ENCODE peak calls at places on chromosomes 4 and X, in eight cellular contexts. K, R, S, Q, C, G, P and M are unnamed samples.

GRCh38 chrX:153953892-153954617 is 9.6 kb upstream of the RENBP start:
- DNase-seq in G (no peak), K (no peak), R (no peak), P (no peak), C (no peak), S (no peak), Q (no peak), M (no peak)

GRCh38 chrX:13967636-13968035 is 62.1 kb downstream of the GEMIN8 start:
- DNase-seq in P (no peak), S (no peak), R (no peak), Q (no peak), K (no peak), C (no peak), G (no peak), M (no peak)

GRCh38 chr4:145409393-145409792 is 72.3 kb upstream of the SMAD1 start:
- DNase-seq in S (no peak), P (no peak), C (no peak), K (no peak), R (no peak), Q (no peak), G (no peak), M (no peak)

GRCh38 chr4:125573368-125573767 is 258.6 kb downstream of the FAT4 start:
- DNase-seq in Q (no peak), K (no peak), P (no peak), C (no peak), S (no peak), G (no peak), R (no peak), M (no peak)

GRCh38 chrX:48530736-48531135 is 8.8 kb upstream of the TBC1D25 start:
- DNase-seq in S (no peak), Q (no peak), C (no peak), K (no peak), G (no peak), P (no peak), R (no peak), M (no peak)

GRCh38 chr4:186685744-186686143 is 37.9 kb downstream of the FAT1 start:
- DNase-seq in Q (no peak), G (peak), R (no peak), K (no peak), P (peak), C (peak), S (no peak), M (no peak)

GRCh38 chrX:70289793-70290770 is at the start of the genes KIF4A and PDZD11:
- DNase-seq in S (peak), G (peak), Q (peak), C (peak), P (peak), K (peak), R (peak), M (peak)

GRCh38 chr4:61540944-61541343 is 340.8 kb downstream of the ADGRL3 start:
- DNase-seq in Q (no peak), G (no peak), C (no peak), K (no peak), R (no peak), S (no peak), P (peak), M (no peak)

GRCh38 chr4:17511041-17511949 is 595 bp downstream of the QDPR start:
- DNase-seq in K (peak), G (peak), R (no peak), S (peak), P (peak), C (peak), Q (no peak), M (peak)

GRCh38 chr4:48742412-48742811 is 37.7 kb downstream of the FRYL start:
- DNase-seq in S (no peak), C (no peak), K (no peak), Q (no peak), P (no peak), G (no peak), R (no peak), M (no peak)

GRCh38 chrX:10050481-10050880 is 83.3 kb downstream of the CLDN34 start:
- DNase-seq in S (no peak), C (no peak), Q (peak), R (no peak), P (no peak), G (peak), K (no peak), M (no peak)

GRCh38 chr4:21451032-21451431 is 497.5 kb downstream of the KCNIP4 start:
- DNase-seq in R (no peak), S (no peak), G (peak), K (no peak), P (no peak), Q (no peak), C (peak), M (no peak)

GRCh38 chrX:65667503-65668355 is at the start of gene MSN:
- DNase-seq in R (no peak), P (no peak), Q (peak), K (peak), S (peak), C (peak), G (peak), M (peak)

GRCh38 chr4:10698172-10698571 is 13.6 kb upstream of the CLNK start:
- DNase-seq in R (no peak), C (no peak), G (no peak), Q (no peak), P (no peak), K (no peak), S (no peak), M (no peak)

GRCh38 chr4:55854132-55854531 is 684 bp downstream of the EXOC1 start:
- DNase-seq in K (no peak), Q (no peak), C (no peak), P (no peak), R (no peak), S (no peak), G (no peak), M (no peak)

GRCh38 chr4:55851885-55852284 is 1.6 kb upstream of the EXOC1 start:
- DNase-seq in S (no peak), P (peak), C (no peak), G (no peak), R (no peak), K (no peak), Q (no peak), M (no peak)

GRCh38 chr4:55853484-55854046 is at the start of gene EXOC1:
- DNase-seq in Q (peak), S (peak), R (peak), K (peak), G (peak), C (peak), P (peak), M (peak)

GRCh38 chr4:55849724-55850123 is 3.7 kb upstream of the EXOC1 start:
- DNase-seq in C (no peak), R (no peak), G (no peak), P (no peak), K (no peak), S (no peak), Q (no peak), M (no peak)
- TF ChIP-seq CTCF in C (no peak), R (no peak), G (no peak), P (peak), K (no peak), S (no peak), Q (no peak), M (no peak)

GRCh38 chr4:75046641-75047040 is 113.7 kb downstream of the PARM1 start:
- DNase-seq in G (no peak), Q (no peak), S (no peak), R (no peak), K (no peak), P (no peak), C (no peak), M (no peak)

GRCh38 chr4:75051431-75051830 is 118.5 kb downstream of the PARM1 start:
- DNase-seq in S (no peak), R (no peak), Q (no peak), C (no peak), G (no peak), K (no peak), P (no peak), M (no peak)

GRCh38 chr4:75042601-75043208 is 109.8 kb downstream of the PARM1 start:
- DNase-seq in C (no peak), P (no peak), S (no peak), K (no peak), R (no peak), Q (no peak), G (no peak), M (no peak)

GRCh38 chr4:75046226-75046625 is 113.3 kb downstream of the PARM1 start:
- DNase-seq in Q (no peak), C (no peak), P (no peak), K (no peak), S (no peak), G (no peak), R (no peak), M (no peak)

DNA sequence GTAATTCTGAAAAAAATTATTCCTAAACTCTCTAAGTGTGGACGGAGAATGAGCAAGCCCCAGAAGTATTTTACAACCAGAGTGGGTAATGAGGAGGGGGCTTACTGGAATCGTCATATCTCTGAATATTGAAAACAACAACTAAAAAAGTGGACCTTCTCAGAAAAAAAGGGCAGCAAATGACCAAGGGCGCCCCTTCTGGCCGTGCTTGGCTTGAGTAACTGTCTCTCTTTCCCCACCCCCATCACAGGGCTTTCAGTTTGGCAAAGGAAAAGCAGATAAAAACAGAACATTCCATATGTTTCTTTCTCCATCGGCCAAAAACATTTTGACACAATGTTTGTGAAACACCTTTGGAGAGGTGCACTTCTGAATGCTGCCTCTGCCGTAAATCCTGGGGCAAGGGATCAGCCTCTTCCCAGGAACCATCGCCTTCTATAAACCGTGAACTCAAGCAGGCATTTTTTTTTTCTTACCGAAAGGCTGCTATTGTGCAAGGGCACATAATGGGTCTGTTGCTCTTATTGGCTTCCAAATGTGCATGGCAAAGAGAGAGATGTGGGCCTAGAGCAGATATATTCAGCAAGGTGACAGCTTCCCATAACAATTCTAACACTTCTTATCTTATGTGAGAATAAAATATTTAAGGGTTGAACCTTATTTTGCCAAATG is 115.4 kb downstream of the PARM1 start:
- DNase-seq in S (no peak), C (no peak), P (no peak), R (no peak), K (no peak), G (no peak), Q (no peak), M (no peak)
- TF ChIP-seq CTCF in S (no peak), C (peak), P (no peak), R (no peak), K (no peak), G (no peak), Q (no peak), M (no peak)

GRCh38 chrX:19342331-19342906 is 1.3 kb upstream of the PDHA1 start:
- DNase-seq in G (peak), S (no peak), Q (no peak), C (no peak), R (no peak), K (no peak), P (no peak), M (no peak)
- TF ChIP-seq CTCF in G (no peak), S (no peak), Q (no peak), C (no peak), R (no peak), K (no peak), P (no peak), M (no peak)

GRCh38 chr4:683982-684571 is 4.9 kb downstream of the SLC49A3 start:
- DNase-seq in Q (no peak), P (peak), C (peak), R (no peak), S (peak), G (peak), K (peak), M (peak)
- TF ChIP-seq CTCF in Q (peak), P (peak), C (peak), R (peak), S (peak), G (peak), K (peak), M (peak)

GRCh38 chr4:106268731-106269272 is 47.2 kb downstream of the TBCK start:
- DNase-seq in P (no peak), C (no peak), R (no peak), S (no peak), G (no peak), K (no peak), Q (no peak), M (no peak)

GRCh38 chr4:106261980-106262379 is 54.0 kb downstream of the TBCK start:
- DNase-seq in C (no peak), P (no peak), K (no peak), Q (no peak), S (no peak), G (no peak), R (no peak), M (no peak)

GRCh38 chr4:106264331-106264728 is 51.7 kb downstream of the TBCK start:
- DNase-seq in S (no peak), R (no peak), Q (no peak), G (no peak), C (peak), P (peak), K (peak), M (no peak)

GRCh38 chr4:106263594-106264330 is 52.2 kb downstream of the TBCK start:
- DNase-seq in S (no peak), Q (no peak), R (no peak), P (no peak), C (no peak), G (no peak), K (no peak), M (no peak)

GRCh38 chr4:106266201-106266600 is 49.8 kb downstream of the TBCK start:
- DNase-seq in Q (no peak), R (peak), P (peak), S (no peak), K (no peak), G (peak), C (peak), M (peak)
- TF ChIP-seq CTCF in Q (no peak), R (peak), P (peak), S (peak), K (peak), G (peak), C (peak), M (peak)